ENCODE peak calls at places on chromosomes 12 and 14, in seven cellular contexts. One of them, this sample, is unnamed.

GRCh38 chr14:28756896-28757570 is 9.6 kb upstream of the FOXG1 start:
- DNase-seq in neural progenitor cell: peak
- DNase-seq in foreskin fibroblast: peak
- DNase-seq in AG10803: peak
- DNase-seq in T-helper 2 cell: no peak
- DNase-seq in astrocyte of the cerebellum: peak
- DNase-seq in RPMI8226: no peak
- DNase-seq in this sample: no peak

GRCh38 chr12:53530920-53531319 is 23.6 kb upstream of the NPFF start:
- DNase-seq in neural progenitor cell: no peak
- DNase-seq in foreskin fibroblast: peak
- DNase-seq in AG10803: peak
- DNase-seq in T-helper 2 cell: no peak
- DNase-seq in astrocyte of the cerebellum: no peak
- DNase-seq in RPMI8226: no peak
- DNase-seq in this sample: no peak

GRCh38 chr14:95511687-95512086 is 4.8 kb downstream of the SYNE3 start:
- DNase-seq in neural progenitor cell: no peak
- DNase-seq in foreskin fibroblast: no peak
- DNase-seq in AG10803: no peak
- DNase-seq in T-helper 2 cell: no peak
- DNase-seq in astrocyte of the cerebellum: no peak
- DNase-seq in RPMI8226: no peak
- DNase-seq in this sample: no peak

GRCh38 chr14:95055318-95055717 is 102.0 kb downstream of the DICER1 start:
- DNase-seq in neural progenitor cell: no peak
- DNase-seq in foreskin fibroblast: no peak
- DNase-seq in AG10803: no peak
- DNase-seq in T-helper 2 cell: no peak
- DNase-seq in astrocyte of the cerebellum: no peak
- DNase-seq in RPMI8226: no peak
- DNase-seq in this sample: no peak

GRCh38 chr14:47678157-47678556 is 2.8 kb upstream of the MDGA2 start:
- DNase-seq in neural progenitor cell: no peak
- DNase-seq in foreskin fibroblast: no peak
- DNase-seq in AG10803: no peak
- DNase-seq in T-helper 2 cell: no peak
- DNase-seq in astrocyte of the cerebellum: no peak
- DNase-seq in RPMI8226: no peak
- DNase-seq in this sample: no peak

GRCh38 chr12:65896743-65897142 is 72.5 kb downstream of the HMGA2 start:
- DNase-seq in neural progenitor cell: no peak
- DNase-seq in foreskin fibroblast: no peak
- DNase-seq in AG10803: no peak
- DNase-seq in T-helper 2 cell: no peak
- DNase-seq in astrocyte of the cerebellum: no peak
- DNase-seq in RPMI8226: no peak
- DNase-seq in this sample: no peak

GRCh38 chr12:54126696-54127537 is 61.9 kb downstream of the SMUG1 start:
- DNase-seq in neural progenitor cell: peak
- DNase-seq in foreskin fibroblast: peak
- DNase-seq in AG10803: peak
- DNase-seq in T-helper 2 cell: no peak
- DNase-seq in astrocyte of the cerebellum: no peak
- DNase-seq in RPMI8226: no peak
- DNase-seq in this sample: no peak

GRCh38 chr14:81219821-81220487 is 805 bp downstream of the GTF2A1 start:
- DNase-seq in neural progenitor cell: peak
- DNase-seq in foreskin fibroblast: peak
- DNase-seq in AG10803: peak
- DNase-seq in T-helper 2 cell: peak
- DNase-seq in astrocyte of the cerebellum: no peak
- DNase-seq in RPMI8226: peak
- DNase-seq in this sample: no peak

GRCh38 chr12:108640802-108641445 is 7.2 kb upstream of the SELPLG start:
- DNase-seq in neural progenitor cell: no peak
- DNase-seq in foreskin fibroblast: no peak
- DNase-seq in AG10803: peak
- DNase-seq in T-helper 2 cell: no peak
- DNase-seq in astrocyte of the cerebellum: no peak
- DNase-seq in RPMI8226: peak
- DNase-seq in this sample: no peak

GRCh38 chr12:57522887-57523705 is 472 bp downstream of the MBD6 start:
- DNase-seq in neural progenitor cell: no peak
- DNase-seq in foreskin fibroblast: no peak
- DNase-seq in AG10803: peak
- DNase-seq in T-helper 2 cell: peak
- DNase-seq in astrocyte of the cerebellum: no peak
- DNase-seq in RPMI8226: peak
- DNase-seq in this sample: no peak

GRCh38 chr12:93348568-93349435 is 28.9 kb upstream of the NUDT4 start:
- DNase-seq in neural progenitor cell: no peak
- DNase-seq in foreskin fibroblast: no peak
- DNase-seq in AG10803: no peak
- DNase-seq in T-helper 2 cell: no peak
- DNase-seq in astrocyte of the cerebellum: no peak
- DNase-seq in RPMI8226: no peak
- DNase-seq in this sample: no peak

GRCh38 chr14:74864193-74864592 is 11.8 kb downstream of the PROX2 start:
- DNase-seq in neural progenitor cell: no peak
- DNase-seq in foreskin fibroblast: no peak
- DNase-seq in AG10803: no peak
- DNase-seq in T-helper 2 cell: no peak
- DNase-seq in astrocyte of the cerebellum: no peak
- DNase-seq in RPMI8226: no peak
- DNase-seq in this sample: no peak

GRCh38 chr12:93857279-93857894 is 180.2 kb downstream of the CRADD start:
- DNase-seq in neural progenitor cell: no peak
- DNase-seq in foreskin fibroblast: peak
- DNase-seq in AG10803: peak
- DNase-seq in T-helper 2 cell: no peak
- DNase-seq in astrocyte of the cerebellum: no peak
- DNase-seq in RPMI8226: no peak
- DNase-seq in this sample: no peak

GRCh38 chr12:47938093-47938492 is 25.3 kb upstream of the TMEM106C start:
- DNase-seq in neural progenitor cell: no peak
- DNase-seq in foreskin fibroblast: peak
- DNase-seq in AG10803: peak
- DNase-seq in T-helper 2 cell: no peak
- DNase-seq in astrocyte of the cerebellum: no peak
- DNase-seq in RPMI8226: no peak
- DNase-seq in this sample: peak

GRCh38 chr12:49615725-49616124 is 7.6 kb upstream of the PRPF40B start:
- DNase-seq in neural progenitor cell: no peak
- DNase-seq in foreskin fibroblast: no peak
- DNase-seq in AG10803: peak
- DNase-seq in T-helper 2 cell: no peak
- DNase-seq in astrocyte of the cerebellum: no peak
- DNase-seq in RPMI8226: no peak
- DNase-seq in this sample: peak

GRCh38 chr12:39620664-39621658 is 1.4 kb upstream of the ABCD2 start:
- DNase-seq in neural progenitor cell: no peak
- DNase-seq in foreskin fibroblast: no peak
- DNase-seq in AG10803: no peak
- DNase-seq in T-helper 2 cell: peak
- DNase-seq in astrocyte of the cerebellum: no peak
- DNase-seq in RPMI8226: peak
- DNase-seq in this sample: no peak

GRCh38 chr14:75361751-75362433 is 65.9 kb upstream of the JDP2 start:
- DNase-seq in neural progenitor cell: no peak
- DNase-seq in foreskin fibroblast: no peak
- DNase-seq in AG10803: peak
- DNase-seq in T-helper 2 cell: no peak
- DNase-seq in astrocyte of the cerebellum: no peak
- DNase-seq in RPMI8226: no peak
- DNase-seq in this sample: no peak

GRCh38 chr14:104435147-104436046 is 144.2 kb upstream of the C14orf180 start:
- DNase-seq in neural progenitor cell: no peak
- DNase-seq in foreskin fibroblast: no peak
- DNase-seq in AG10803: no peak
- DNase-seq in T-helper 2 cell: no peak
- DNase-seq in astrocyte of the cerebellum: no peak
- DNase-seq in RPMI8226: no peak
- DNase-seq in this sample: no peak

GRCh38 chr14:49134940-49135339 is 451.2 kb downstream of the RPS29 start:
- DNase-seq in neural progenitor cell: peak
- DNase-seq in foreskin fibroblast: no peak
- DNase-seq in AG10803: no peak
- DNase-seq in T-helper 2 cell: no peak
- DNase-seq in astrocyte of the cerebellum: no peak
- DNase-seq in RPMI8226: peak
- DNase-seq in this sample: no peak

GRCh38 chr12:131852551-131853299 is 24.5 kb downstream of the MMP17 start:
- DNase-seq in neural progenitor cell: no peak
- DNase-seq in foreskin fibroblast: no peak
- DNase-seq in AG10803: peak
- DNase-seq in T-helper 2 cell: no peak
- DNase-seq in astrocyte of the cerebellum: no peak
- DNase-seq in RPMI8226: no peak
- DNase-seq in this sample: no peak

GRCh38 chr12:1297206-1297605 is 297.2 kb downstream of the FBXL14 start:
- DNase-seq in neural progenitor cell: no peak
- DNase-seq in foreskin fibroblast: peak
- DNase-seq in AG10803: peak
- DNase-seq in T-helper 2 cell: no peak
- DNase-seq in astrocyte of the cerebellum: no peak
- DNase-seq in RPMI8226: no peak
- DNase-seq in this sample: no peak

GRCh38 chr12:122079038-122079531 is 529 bp downstream of the MLXIP start:
- DNase-seq in neural progenitor cell: peak
- DNase-seq in foreskin fibroblast: no peak
- DNase-seq in AG10803: no peak
- DNase-seq in T-helper 2 cell: no peak
- DNase-seq in astrocyte of the cerebellum: no peak
- DNase-seq in RPMI8226: peak
- DNase-seq in this sample: no peak

GRCh38 chr12:49537709-49538601 is 875 bp upstream of the KCNH3 start:
- DNase-seq in neural progenitor cell: peak
- DNase-seq in foreskin fibroblast: no peak
- DNase-seq in AG10803: no peak
- DNase-seq in T-helper 2 cell: no peak
- DNase-seq in astrocyte of the cerebellum: no peak
- DNase-seq in RPMI8226: peak
- DNase-seq in this sample: no peak

GRCh38 chr12:120468271-120468845 is 1.2 kb downstream of the SRSF9 start:
- DNase-seq in neural progenitor cell: peak
- DNase-seq in foreskin fibroblast: peak
- DNase-seq in AG10803: peak
- DNase-seq in T-helper 2 cell: peak
- DNase-seq in astrocyte of the cerebellum: peak
- DNase-seq in RPMI8226: peak
- DNase-seq in this sample: no peak

GRCh38 chr12:80565276-80565675 is 121.2 kb downstream of the PTPRQ start:
- DNase-seq in neural progenitor cell: no peak
- DNase-seq in foreskin fibroblast: no peak
- DNase-seq in AG10803: peak
- DNase-seq in T-helper 2 cell: no peak
- DNase-seq in astrocyte of the cerebellum: no peak
- DNase-seq in RPMI8226: peak
- DNase-seq in this sample: peak

GRCh38 chr12:105725054-105725453 is 394.6 kb downstream of the C12orf75 start:
- DNase-seq in neural progenitor cell: no peak
- DNase-seq in foreskin fibroblast: no peak
- DNase-seq in AG10803: peak
- DNase-seq in T-helper 2 cell: no peak
- DNase-seq in astrocyte of the cerebellum: no peak
- DNase-seq in RPMI8226: no peak
- DNase-seq in this sample: no peak

GRCh38 chr12:70267550-70267949 is 24.3 kb downstream of the CNOT2 start:
- DNase-seq in neural progenitor cell: no peak
- DNase-seq in foreskin fibroblast: peak
- DNase-seq in AG10803: peak
- DNase-seq in T-helper 2 cell: no peak
- DNase-seq in astrocyte of the cerebellum: no peak
- DNase-seq in RPMI8226: no peak
- DNase-seq in this sample: peak

GRCh38 chr14:101933209-101933608 is 31.2 kb upstream of the DYNC1H1 start:
- DNase-seq in neural progenitor cell: no peak
- DNase-seq in foreskin fibroblast: no peak
- DNase-seq in AG10803: no peak
- DNase-seq in T-helper 2 cell: no peak
- DNase-seq in astrocyte of the cerebellum: no peak
- DNase-seq in RPMI8226: no peak
- DNase-seq in this sample: no peak

GRCh38 chr14:25050494-25051170 is 685 bp upstream of the STXBP6 start:
- DNase-seq in neural progenitor cell: peak
- DNase-seq in foreskin fibroblast: peak
- DNase-seq in AG10803: peak
- DNase-seq in T-helper 2 cell: no peak
- DNase-seq in astrocyte of the cerebellum: peak
- DNase-seq in RPMI8226: no peak
- DNase-seq in this sample: peak

GRCh38 chr12:53622724-53623123 is 3.5 kb downstream of the ATF7 start:
- DNase-seq in neural progenitor cell: no peak
- DNase-seq in foreskin fibroblast: no peak
- DNase-seq in AG10803: no peak
- DNase-seq in T-helper 2 cell: no peak
- DNase-seq in astrocyte of the cerebellum: no peak
- DNase-seq in RPMI8226: no peak
- DNase-seq in this sample: no peak

GRCh38 chr12:18261273-18261672 is at the start of gene PIK3C2G:
- DNase-seq in neural progenitor cell: no peak
- DNase-seq in foreskin fibroblast: no peak
- DNase-seq in AG10803: no peak
- DNase-seq in T-helper 2 cell: no peak
- DNase-seq in astrocyte of the cerebellum: no peak
- DNase-seq in RPMI8226: no peak
- DNase-seq in this sample: no peak

GRCh38 chr12:120977531-120978295 is 630 bp upstream of the HNF1A start:
- DNase-seq in neural progenitor cell: no peak
- DNase-seq in foreskin fibroblast: no peak
- DNase-seq in AG10803: no peak
- DNase-seq in T-helper 2 cell: no peak
- DNase-seq in astrocyte of the cerebellum: no peak
- DNase-seq in RPMI8226: no peak
- DNase-seq in this sample: no peak

GRCh38 chr12:41944241-41944640 is 200.4 kb downstream of the GXYLT1 start:
- DNase-seq in neural progenitor cell: no peak
- DNase-seq in foreskin fibroblast: no peak
- DNase-seq in AG10803: peak
- DNase-seq in T-helper 2 cell: no peak
- DNase-seq in astrocyte of the cerebellum: no peak
- DNase-seq in RPMI8226: no peak
- DNase-seq in this sample: no peak

GRCh38 chr12:110669193-110669502 is 19.8 kb downstream of the HVCN1 start:
- DNase-seq in neural progenitor cell: no peak
- DNase-seq in foreskin fibroblast: no peak
- DNase-seq in AG10803: no peak
- DNase-seq in T-helper 2 cell: no peak
- DNase-seq in astrocyte of the cerebellum: no peak
- DNase-seq in RPMI8226: peak
- DNase-seq in this sample: no peak

GRCh38 chr12:121494093-121494787 is 86.6 kb downstream of the KDM2B start:
- DNase-seq in neural progenitor cell: peak
- DNase-seq in foreskin fibroblast: no peak
- DNase-seq in AG10803: peak
- DNase-seq in T-helper 2 cell: peak
- DNase-seq in astrocyte of the cerebellum: no peak
- DNase-seq in RPMI8226: peak
- DNase-seq in this sample: peak

GRCh38 chr12:92363295-92364146 is 217.9 kb upstream of the BTG1 start:
- DNase-seq in neural progenitor cell: no peak
- DNase-seq in foreskin fibroblast: peak
- DNase-seq in AG10803: peak
- DNase-seq in T-helper 2 cell: peak
- DNase-seq in astrocyte of the cerebellum: no peak
- DNase-seq in RPMI8226: peak
- DNase-seq in this sample: peak

GRCh38 chr14:60647081-60647836 is 2.0 kb downstream of the SIX1 start:
- DNase-seq in neural progenitor cell: peak
- DNase-seq in foreskin fibroblast: no peak
- DNase-seq in AG10803: peak
- DNase-seq in T-helper 2 cell: no peak
- DNase-seq in astrocyte of the cerebellum: no peak
- DNase-seq in RPMI8226: no peak
- DNase-seq in this sample: no peak